ENCODE peak calls at places on chromosomes 2 and 18, in five cellular contexts. S is activated CD4-positive, alpha-beta T cell treated with anti-CD3 and anti-CD28 coated beads for 36 hours; K is GM12864; X is AML-193; U is LoVo. E is an unnamed sample.

GRCh38 chr18:68104036-68104435 is 587.5 kb upstream of the DSEL start:
- DNase-seq in S (no peak), K (no peak), X (no peak), U (no peak), E (no peak)

GRCh38 chr2:49973917-49974368 is 819.6 kb upstream of the FSHR start:
- DNase-seq in S (peak; percentile 82), K (no peak), X (no peak), U (peak; percentile 2), E (peak; percentile 73)

GRCh38 chr2:171595896-171596295 is 73.6 kb downstream of the CYBRD1 start:
- DNase-seq in S (no peak), K (no peak), X (no peak), U (peak; percentile 34), E (no peak)

GRCh38 chr2:144217853-144218633 is 301.9 kb downstream of the ZEB2 start:
- DNase-seq in S (no peak), K (no peak), X (no peak), U (no peak), E (no peak)

GRCh38 chr2:144431384-144431783 is 88.5 kb downstream of the ZEB2 start:
- DNase-seq in S (no peak), K (no peak), X (no peak), U (no peak), E (no peak)

GRCh38 chr2:10911291-10912075 is at the start of gene KCNF1:
- DNase-seq in S (peak; percentile 17), K (no peak), X (no peak), U (no peak), E (peak; percentile 61)

GRCh38 chr2:60319031-60319547 is 234.4 kb downstream of the BCL11A start:
- DNase-seq in S (no peak), K (no peak), X (no peak), U (no peak), E (no peak)

GRCh38 chr2:231781798-231782726 is 980 bp upstream of the PDE6D start:
- DNase-seq in S (peak; percentile 49), K (no peak), X (no peak), U (peak; percentile 63), E (no peak)

GRCh38 chr2:11286749-11287148 is 57.7 kb downstream of the ROCK2 start:
- DNase-seq in S (no peak), K (no peak), X (no peak), U (no peak), E (no peak)

GRCh38 chr18:57764087-57764486 is 39.0 kb downstream of the ATP8B1 start:
- DNase-seq in S (no peak), K (no peak), X (no peak), U (no peak), E (no peak)

GRCh38 chr2:51597086-51597485 is 565.2 kb upstream of the NRXN1 start:
- DNase-seq in S (no peak), K (no peak), X (no peak), U (no peak), E (no peak)

GRCh38 chr18:6069539-6069938 is 174.2 kb upstream of the TMEM200C start:
- DNase-seq in S (no peak), K (no peak), X (no peak), U (no peak), E (no peak)

GRCh38 chr2:136770384-136770783 is 5.0 kb downstream of the THSD7B start:
- DNase-seq in S (no peak), K (no peak), X (no peak), U (no peak), E (no peak)

GRCh38 chr18:42105382-42105781 is 150.3 kb downstream of the PIK3C3 start:
- DNase-seq in S (no peak), K (no peak), X (no peak), U (no peak), E (no peak)

GRCh38 chr2:9074930-9075329 is 71.4 kb upstream of the MBOAT2 start:
- DNase-seq in S (no peak), K (no peak), X (no peak), U (peak; percentile 10), E (no peak)

GRCh38 chr2:11093467-11093866 is 61.8 kb upstream of the SLC66A3 start:
- DNase-seq in S (no peak), K (no peak), X (no peak), U (no peak), E (no peak)

GRCh38 chr18:73244411-73244810 is 376.6 kb upstream of the NETO1 start:
- DNase-seq in S (no peak), K (no peak), X (no peak), U (no peak), E (no peak)

GRCh38 chr2:85547859-85548607 is 9.1 kb downstream of the MAT2A start:
- DNase-seq in S (no peak), K (no peak), X (no peak), U (no peak), E (no peak)

GRCh38 chr2:42046819-42047487 is 868 bp upstream of the PKDCC start:
- DNase-seq in S (no peak), K (no peak), X (no peak), U (no peak), E (peak; percentile 52)

GRCh38 chr2:105358593-105358992 is 21.3 kb downstream of the C2orf49 start:
- DNase-seq in S (no peak), K (no peak), X (no peak), U (no peak), E (no peak)

GRCh38 chr2:20424300-20425290 is 22.3 kb upstream of the RHOB start:
- DNase-seq in S (peak; percentile 36), K (peak; percentile 67), X (peak; percentile 48), U (no peak), E (peak; percentile 29)

GRCh38 chr2:144094408-144095151 is 425.3 kb downstream of the ZEB2 start:
- DNase-seq in S (no peak), K (no peak), X (no peak), U (no peak), E (no peak)

GRCh38 chr2:84792856-84793522 is 87.9 kb downstream of the TRABD2A start:
- DNase-seq in S (no peak), K (no peak), X (no peak), U (no peak), E (no peak)

GRCh38 chr2:86786001-86786536 is 4.6 kb downstream of the CD8A start:
- DNase-seq in S (no peak), K (no peak), X (no peak), U (no peak), E (no peak)

GRCh38 chr18:46374850-46375249 is 270.7 kb downstream of the HAUS1 start:
- DNase-seq in S (no peak), K (no peak), X (no peak), U (no peak), E (peak; percentile 35)

E was measured in BE2C.